ENCODE peak calls at places on chromosome 22, in nine cellular contexts. One of them, this sample, is unnamed.

GRCh38 chr22:39182478-39183030 is 30.1 kb upstream of the CBX7 start:
- DNase-seq in IMR-90: no peak
- DNase-seq in pancreas: no peak
- DNase-seq in right lobe of liver: no peak
- DNase-seq in aorta: no peak
- DNase-seq in tibial artery: no peak
- DNase-seq in heart right ventricle: no peak
- DNase-seq in cardiac muscle cell: no peak
- DNase-seq in stomach: no peak
- DNase-seq in this sample: no peak

GRCh38 chr22:49206281-49206680 is 621.4 kb downstream of the BRD1 start:
- DNase-seq in pancreas: peak; percentile 15
- DNase-seq in cardiac muscle cell: no peak
- DNase-seq in right lobe of liver: peak; percentile 16
- DNase-seq in IMR-90: no peak
- DNase-seq in stomach: peak; percentile 4
- DNase-seq in heart right ventricle: no peak
- DNase-seq in tibial artery: peak; percentile 39
- DNase-seq in aorta: no peak
- DNase-seq in this sample: no peak

GRCh38 chr22:24830205-24830979 is 24.4 kb downstream of the SGSM1 start:
- DNase-seq in cardiac muscle cell: no peak
- DNase-seq in aorta: no peak
- DNase-seq in right lobe of liver: no peak
- DNase-seq in stomach: no peak
- DNase-seq in heart right ventricle: no peak
- DNase-seq in pancreas: no peak
- DNase-seq in IMR-90: no peak
- DNase-seq in tibial artery: peak; percentile 29
- DNase-seq in this sample: no peak

GRCh38 chr22:42645341-42645937 is 3.8 kb downstream of the CYB5R3 start:
- DNase-seq in pancreas: no peak
- DNase-seq in right lobe of liver: no peak
- DNase-seq in IMR-90: no peak
- DNase-seq in heart right ventricle: no peak
- DNase-seq in aorta: no peak
- DNase-seq in stomach: peak; percentile 44
- DNase-seq in cardiac muscle cell: no peak
- DNase-seq in tibial artery: no peak
- DNase-seq in this sample: peak; percentile 81

GRCh38 chr22:28440517-28441366 is 238.9 kb downstream of the TTC28 start:
- DNase-seq in tibial artery: no peak
- DNase-seq in cardiac muscle cell: no peak
- DNase-seq in pancreas: no peak
- DNase-seq in right lobe of liver: no peak
- DNase-seq in aorta: no peak
- DNase-seq in heart right ventricle: no peak
- DNase-seq in stomach: no peak
- DNase-seq in IMR-90: peak; percentile 80
- DNase-seq in this sample: no peak

GRCh38 chr22:42959472-42960145 is 55.3 kb downstream of the PACSIN2 start:
- DNase-seq in heart right ventricle: peak; percentile 38
- DNase-seq in tibial artery: peak; percentile 77
- DNase-seq in right lobe of liver: peak; percentile 77
- DNase-seq in IMR-90: peak; percentile 88
- DNase-seq in cardiac muscle cell: peak; percentile 76
- DNase-seq in pancreas: no peak
- DNase-seq in stomach: peak; percentile 78
- DNase-seq in aorta: peak; percentile 63
- DNase-seq in this sample: peak; percentile 75

GRCh38 chr22:44884968-44885805 is 124.6 kb downstream of the PHF21B start:
- DNase-seq in pancreas: peak; percentile 50
- DNase-seq in IMR-90: no peak
- DNase-seq in stomach: no peak
- DNase-seq in right lobe of liver: peak; percentile 46
- DNase-seq in heart right ventricle: no peak
- DNase-seq in aorta: no peak
- DNase-seq in cardiac muscle cell: no peak
- DNase-seq in tibial artery: peak; percentile 54
- DNase-seq in this sample: no peak

GRCh38 chr22:28019881-28020861 is 101.1 kb upstream of the PITPNB start:
- DNase-seq in heart right ventricle: peak; percentile 78
- DNase-seq in aorta: peak; percentile 75
- DNase-seq in stomach: peak; percentile 71
- DNase-seq in tibial artery: peak; percentile 77
- DNase-seq in IMR-90: peak; percentile 60
- DNase-seq in pancreas: no peak
- DNase-seq in right lobe of liver: peak; percentile 75
- DNase-seq in cardiac muscle cell: peak; percentile 72
- DNase-seq in this sample: peak; percentile 87

GRCh38 chr22:19224557-19224956 is 46.0 kb upstream of the SLC25A1 start:
- DNase-seq in cardiac muscle cell: no peak
- DNase-seq in right lobe of liver: no peak
- DNase-seq in heart right ventricle: no peak
- DNase-seq in pancreas: no peak
- DNase-seq in IMR-90: no peak
- DNase-seq in stomach: no peak
- DNase-seq in aorta: no peak
- DNase-seq in tibial artery: no peak
- DNase-seq in this sample: no peak

DNA sequence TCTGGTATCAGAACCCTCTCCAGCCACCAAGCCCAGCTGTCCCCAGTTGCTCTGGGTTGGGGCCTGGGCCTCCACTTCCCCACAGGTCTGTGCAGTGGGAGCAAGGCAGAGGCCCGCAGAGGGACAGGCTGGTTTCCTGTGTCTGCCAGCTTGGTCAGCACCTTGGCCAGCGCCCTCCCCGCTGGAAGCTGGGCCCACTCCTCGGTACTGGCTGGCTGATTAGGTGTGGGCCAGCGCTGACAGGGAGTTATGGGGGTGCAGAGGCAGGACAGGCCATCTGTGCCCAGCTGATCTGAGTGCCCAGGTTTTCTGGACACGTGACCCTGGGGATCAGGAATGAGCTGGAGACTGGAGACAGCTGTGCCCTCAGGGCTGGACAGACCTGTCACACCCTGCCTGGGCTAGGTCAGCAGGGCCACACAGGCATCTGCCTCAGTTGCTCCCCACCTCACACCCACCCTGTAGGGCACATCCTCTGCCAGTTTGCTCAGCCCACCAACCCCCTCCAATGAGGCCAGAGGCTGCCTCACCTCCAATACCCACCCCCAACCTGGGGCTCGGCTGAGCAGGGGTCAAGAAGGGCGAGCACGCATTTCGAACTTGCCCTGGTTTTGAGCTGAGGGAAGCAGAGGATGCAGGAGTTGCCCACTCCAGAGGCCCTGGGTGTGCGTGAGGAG is 175.3 kb downstream of the IGLL1 start:
- DNase-seq in heart right ventricle: no peak
- DNase-seq in pancreas: peak; percentile 69
- DNase-seq in stomach: peak; percentile 42
- DNase-seq in aorta: peak; percentile 44
- DNase-seq in right lobe of liver: no peak
- DNase-seq in cardiac muscle cell: peak; percentile 91
- DNase-seq in IMR-90: peak; percentile 40
- DNase-seq in tibial artery: no peak
- DNase-seq in this sample: peak; percentile 75
- H3K27me3 ChIP-seq in heart right ventricle: no peaks in the 10 kb centered on the region
- H3K27me3 ChIP-seq in pancreas: no peaks in the 10 kb centered on the region
- H3K27me3 ChIP-seq in stomach: peaks cover 30% of the 10 kb centered on the region
- H3K27me3 ChIP-seq in aorta: no peaks in the 10 kb centered on the region
- H3K27me3 ChIP-seq in right lobe of liver: no peaks in the 10 kb centered on the region
- H3K27me3 ChIP-seq in cardiac muscle cell: no peaks in the 10 kb centered on the region
- H3K27me3 ChIP-seq in IMR-90: peaks cover 3% of the 10 kb centered on the region
- H3K27me3 ChIP-seq in tibial artery: peaks cover 50% of the 10 kb centered on the region
- H3K27me3 ChIP-seq in this sample: no peaks in the 10 kb centered on the region

DNA sequence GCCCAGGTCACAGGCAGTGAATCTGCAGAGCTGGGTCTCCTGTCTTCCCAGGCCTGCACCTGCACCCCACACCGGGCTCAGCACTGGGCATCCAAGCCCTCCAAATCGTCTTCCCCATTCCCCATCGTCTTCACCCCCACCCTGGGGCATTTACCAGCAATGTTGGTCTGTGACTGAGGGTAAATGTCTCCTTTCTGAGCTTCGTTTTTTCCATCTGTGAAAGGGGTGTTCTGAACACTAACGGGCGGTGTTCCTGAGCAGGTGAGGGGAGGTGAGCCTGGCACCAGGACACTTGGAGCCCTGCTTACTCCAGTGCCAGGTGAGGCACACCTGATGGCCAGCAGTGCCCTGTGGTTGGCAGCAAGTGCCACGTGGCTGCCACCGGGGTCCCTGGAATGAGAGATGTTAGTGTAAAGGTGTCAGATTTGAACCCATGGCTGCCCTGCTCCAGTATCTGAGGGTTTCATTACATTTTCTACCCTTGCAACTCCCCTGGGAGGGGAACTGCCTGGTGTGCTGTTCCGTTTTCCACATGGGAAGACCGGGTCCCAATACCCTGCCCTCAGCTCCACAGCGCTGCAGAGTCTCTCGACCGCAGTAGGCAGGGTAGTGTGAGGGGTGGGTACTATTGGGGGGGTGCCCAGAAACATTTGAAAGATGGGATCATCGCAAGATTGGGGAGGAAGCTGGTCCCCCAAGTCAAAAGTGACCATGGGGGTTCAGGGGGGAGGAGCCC is 1.9 kb downstream of the CDC42EP1 start:
- DNase-seq in pancreas: peak; percentile 74
- DNase-seq in stomach: no peak
- DNase-seq in cardiac muscle cell: no peak
- DNase-seq in tibial artery: no peak
- DNase-seq in IMR-90: no peak
- DNase-seq in aorta: no peak
- DNase-seq in right lobe of liver: no peak
- DNase-seq in heart right ventricle: no peak
- DNase-seq in this sample: no peak
- H3K4me1 ChIP-seq in pancreas: peaks cover 51% of the 10 kb centered on the region
- H3K4me1 ChIP-seq in stomach: peaks cover 89% of the 10 kb centered on the region
- H3K4me1 ChIP-seq in cardiac muscle cell: no peaks in the 10 kb centered on the region
- H3K4me1 ChIP-seq in tibial artery: peaks cover 74% of the 10 kb centered on the region
- H3K4me1 ChIP-seq in IMR-90: peaks cover 31% of the 10 kb centered on the region
- H3K4me1 ChIP-seq in aorta: no peaks in the 10 kb centered on the region
- H3K4me1 ChIP-seq in right lobe of liver: no peaks in the 10 kb centered on the region
- H3K4me1 ChIP-seq in heart right ventricle: peaks cover 83% of the 10 kb centered on the region
- H3K4me1 ChIP-seq in this sample: peaks cover 14% of the 10 kb centered on the region

GRCh38 chr22:46260038-46260437 is 3.1 kb downstream of the PKDREJ start:
- DNase-seq in pancreas: no peak
- DNase-seq in aorta: no peak
- DNase-seq in IMR-90: no peak
- DNase-seq in right lobe of liver: no peak
- DNase-seq in tibial artery: no peak
- DNase-seq in heart right ventricle: no peak
- DNase-seq in stomach: no peak
- DNase-seq in cardiac muscle cell: no peak
- DNase-seq in this sample: no peak
- H3K27me3 ChIP-seq in pancreas: no peaks in the 10 kb centered on the region
- H3K27me3 ChIP-seq in aorta: no peaks in the 10 kb centered on the region
- H3K27me3 ChIP-seq in IMR-90: peaks cover 32% of the 10 kb centered on the region
- H3K27me3 ChIP-seq in right lobe of liver: no peaks in the 10 kb centered on the region
- H3K27me3 ChIP-seq in tibial artery: peaks cover 19% of the 10 kb centered on the region
- H3K27me3 ChIP-seq in heart right ventricle: no peaks in the 10 kb centered on the region
- H3K27me3 ChIP-seq in stomach: peaks cover 7% of the 10 kb centered on the region
- H3K27me3 ChIP-seq in cardiac muscle cell: peaks cover 47% of the 10 kb centered on the region
- H3K27me3 ChIP-seq in this sample: no peaks in the 10 kb centered on the region

GRCh38 chr22:36365020-36365411 is 22.8 kb downstream of the MYH9 start:
- DNase-seq in cardiac muscle cell: no peak
- DNase-seq in right lobe of liver: no peak
- DNase-seq in aorta: peak; percentile 91
- DNase-seq in pancreas: no peak
- DNase-seq in stomach: peak; percentile 65
- DNase-seq in tibial artery: peak; percentile 93
- DNase-seq in IMR-90: peak; percentile 99
- DNase-seq in heart right ventricle: no peak
- DNase-seq in this sample: peak; percentile 81
- H3K4me1 ChIP-seq in cardiac muscle cell: peaks cover 90% of the 10 kb centered on the region
- H3K4me1 ChIP-seq in right lobe of liver: peaks cover 4% of the 10 kb centered on the region
- H3K4me1 ChIP-seq in aorta: peaks cover 18% of the 10 kb centered on the region
- H3K4me1 ChIP-seq in pancreas: peaks cover 90% of the 10 kb centered on the region
- H3K4me1 ChIP-seq in stomach: peaks cover 100% of the 10 kb centered on the region
- H3K4me1 ChIP-seq in tibial artery: peaks cover 98% of the 10 kb centered on the region
- H3K4me1 ChIP-seq in IMR-90: peaks cover 72% of the 10 kb centered on the region
- H3K4me1 ChIP-seq in heart right ventricle: peaks cover 100% of the 10 kb centered on the region
- H3K4me1 ChIP-seq in this sample: peaks cover 70% of the 10 kb centered on the region

GRCh38 chr22:32389685-32390084 is 22.4 kb downstream of the RTCB start:
- DNase-seq in cardiac muscle cell: peak; percentile 23
- DNase-seq in IMR-90: peak; percentile 11
- DNase-seq in right lobe of liver: no peak
- DNase-seq in heart right ventricle: no peak
- DNase-seq in tibial artery: no peak
- DNase-seq in aorta: no peak
- DNase-seq in pancreas: no peak
- DNase-seq in stomach: no peak
- DNase-seq in this sample: no peak
- H3K27me3 ChIP-seq in cardiac muscle cell: no peaks in the 10 kb centered on the region
- H3K27me3 ChIP-seq in IMR-90: no peaks in the 10 kb centered on the region
- H3K27me3 ChIP-seq in right lobe of liver: no peaks in the 10 kb centered on the region
- H3K27me3 ChIP-seq in heart right ventricle: no peaks in the 10 kb centered on the region
- H3K27me3 ChIP-seq in tibial artery: no peaks in the 10 kb centered on the region
- H3K27me3 ChIP-seq in aorta: no peaks in the 10 kb centered on the region
- H3K27me3 ChIP-seq in pancreas: no peaks in the 10 kb centered on the region
- H3K27me3 ChIP-seq in stomach: no peaks in the 10 kb centered on the region
- H3K27me3 ChIP-seq in this sample: no peaks in the 10 kb centered on the region

GRCh38 chr22:17780741-17781318 is 6.6 kb upstream of the BID start:
- DNase-seq in right lobe of liver: no peak
- DNase-seq in IMR-90: no peak
- DNase-seq in tibial artery: no peak
- DNase-seq in stomach: no peak
- DNase-seq in aorta: no peak
- DNase-seq in heart right ventricle: no peak
- DNase-seq in cardiac muscle cell: no peak
- DNase-seq in pancreas: no peak
- DNase-seq in this sample: peak; percentile 3
- H3K4me1 ChIP-seq in right lobe of liver: no peaks in the 10 kb centered on the region
- H3K4me1 ChIP-seq in IMR-90: peaks cover 14% of the 10 kb centered on the region
- H3K4me1 ChIP-seq in tibial artery: peaks cover 11% of the 10 kb centered on the region
- H3K4me1 ChIP-seq in stomach: peaks cover 23% of the 10 kb centered on the region
- H3K4me1 ChIP-seq in aorta: no peaks in the 10 kb centered on the region
- H3K4me1 ChIP-seq in heart right ventricle: peaks cover 48% of the 10 kb centered on the region
- H3K4me1 ChIP-seq in cardiac muscle cell: peaks cover 4% of the 10 kb centered on the region
- H3K4me1 ChIP-seq in pancreas: no peaks in the 10 kb centered on the region
- H3K4me1 ChIP-seq in this sample: peaks cover 4% of the 10 kb centered on the region